ENCODE peak calls at places on chromosomes 6 and 20, in seven cellular contexts. P, H, X, I, Z, S and K are unnamed samples.

GRCh38 chr6:146357578-146358340 is 185.9 kb upstream of the RAB32 start:
- DNase-seq in P (peak), H (peak), X (no peak), I (no peak), S (no peak), Z (peak), K (peak)

GRCh38 chr6:26205161-26205624 is 118.0 kb downstream of the HFE start:
- DNase-seq in X (no peak), S (peak), I (peak), P (peak), H (peak), Z (peak), K (peak)

GRCh38 chr6:14841901-14842421 is 403.9 kb upstream of the JARID2 start:
- DNase-seq in I (no peak), P (no peak), H (peak), S (no peak), Z (peak), X (no peak), K (peak)

GRCh38 chr6:167474725-167475124 is 149.8 kb downstream of the TTLL2 start:
- DNase-seq in X (no peak), H (no peak), S (no peak), Z (no peak), I (no peak), P (no peak), K (no peak)

GRCh38 chr6:170266061-170266825 is 24.6 kb downstream of the DLL1 start:
- DNase-seq in H (no peak), I (no peak), X (no peak), S (peak), Z (no peak), P (no peak), K (no peak)

GRCh38 chr20:41029150-41029872 is 689 bp downstream of the TOP1 start:
- DNase-seq in I (peak), Z (no peak), X (no peak), H (peak), S (peak), P (peak), K (no peak)

GRCh38 chr20:43539975-43540672 is 18.7 kb upstream of the SGK2 start:
- DNase-seq in S (no peak), X (no peak), H (no peak), P (no peak), I (no peak), Z (no peak), K (no peak)

GRCh38 chr6:113290684-113291083 is 566.5 kb upstream of the MARCKS start:
- DNase-seq in I (no peak), Z (no peak), X (no peak), P (no peak), H (no peak), S (no peak), K (no peak)

GRCh38 chr6:143279385-143279784 is 171.1 kb downstream of the ADAT2 start:
- DNase-seq in H (peak), X (no peak), Z (no peak), S (no peak), P (peak), I (peak), K (no peak)

GRCh38 chr6:55212147-55212546 is 37.8 kb downstream of the HCRTR2 start:
- DNase-seq in X (no peak), Z (no peak), P (no peak), S (no peak), I (no peak), H (no peak), K (no peak)

GRCh38 chr6:149545258-149545753 is 537 bp downstream of the PPIL4 start:
- DNase-seq in Z (no peak), I (peak), P (peak), S (peak), H (peak), X (no peak), K (no peak)

GRCh38 chr6:135499441-135500340 is 2.2 kb upstream of the AHI1 start:
- DNase-seq in H (no peak), S (no peak), P (no peak), X (no peak), I (no peak), Z (no peak), K (no peak)

GRCh38 chr6:11033825-11034224 is 10.3 kb downstream of the ELOVL2 start:
- DNase-seq in S (no peak), P (no peak), I (no peak), X (no peak), Z (peak), H (peak), K (peak)

GRCh38 chr20:24660651-24661050 is 191.2 kb downstream of the SYNDIG1 start:
- DNase-seq in I (no peak), H (no peak), X (no peak), S (no peak), Z (no peak), P (no peak), K (no peak)

GRCh38 chr6:30042476-30042875 is 18.6 kb upstream of the POLR1H start:
- DNase-seq in S (peak), X (no peak), H (no peak), P (no peak), Z (no peak), I (no peak), K (no peak)

GRCh38 chr6:53686541-53686940 is 21.0 kb upstream of the KLHL31 start:
- DNase-seq in X (no peak), H (no peak), P (no peak), Z (no peak), I (no peak), S (no peak), K (no peak)

GRCh38 chr6:137867685-137868509 is 838 bp downstream of the TNFAIP3 start:
- DNase-seq in Z (no peak), I (peak), X (no peak), S (no peak), H (peak), P (no peak), K (no peak)

GRCh38 chr6:1242439-1242838 is 69.5 kb upstream of the FOXQ1 start:
- DNase-seq in X (no peak), Z (no peak), S (no peak), P (no peak), H (no peak), I (no peak), K (no peak)

GRCh38 chr20:21706345-21707195 is 1.1 kb downstream of the PAX1 start:
- DNase-seq in I (no peak), H (no peak), P (no peak), S (no peak), Z (no peak), X (no peak), K (no peak)

GRCh38 chr6:56840467-56841371 is 114.2 kb upstream of the BEND6 start:
- DNase-seq in I (no peak), P (peak), H (peak), S (no peak), X (no peak), Z (peak), K (no peak)

GRCh38 chr6:327538-328183 is 35.4 kb downstream of the DUSP22 start:
- DNase-seq in P (no peak), I (no peak), Z (peak), S (no peak), H (peak), X (no peak), K (no peak)

GRCh38 chr6:75632247-75632646 is 30.6 kb downstream of the SENP6 start:
- DNase-seq in X (no peak), S (no peak), I (no peak), H (no peak), P (no peak), Z (no peak), K (no peak)

GRCh38 chr20:13953227-13953626 is 37.2 kb downstream of the SEL1L2 start:
- DNase-seq in I (peak), P (peak), X (no peak), S (no peak), Z (no peak), H (no peak), K (no peak)

GRCh38 chr6:149138699-149139294 is 178.7 kb upstream of the TAB2 start:
- DNase-seq in S (no peak), X (no peak), Z (no peak), P (no peak), I (no peak), H (no peak), K (no peak)

GRCh38 chr6:105493776-105494175 is 90.9 kb upstream of the PREP start:
- DNase-seq in X (no peak), H (no peak), I (no peak), Z (no peak), S (no peak), P (no peak), K (no peak)